ENCODE peak calls at places on chromosomes 6 and 20, in ten cellular contexts. Z is body of pancreas, E is upper lobe of left lung, B is upper lobe of right lung, Q is cardiac muscle cell, D is bronchial epithelial cell, L is MM.1S, A is stomach, K is HFF-Myc, V is fibroblast of the aortic adventitia. I is an unnamed sample.
A peak's percentile ranks its signal among the peaks of the same experiment; 100 is the strongest.

GRCh38 chr6:116676021-116676420 is 5.0 kb upstream of the KPNA5 start:
- DNase-seq in A (no peak), K (no peak), D (no peak), V (peak; percentile 38), E (no peak), B (no peak), L (no peak), Q (no peak), Z (no peak), I (no peak)

GRCh38 chr20:8853805-8854338 is 215.0 kb upstream of the PLCB4 start:
- DNase-seq in K (peak; percentile 79), A (no peak), Z (peak; percentile 54), V (peak; percentile 85), B (no peak), Q (peak; percentile 77), E (no peak), D (peak; percentile 75), L (peak; percentile 60), I (peak; percentile 16)

GRCh38 chr20:38728237-38728761 is 4.0 kb downstream of the SLC32A1 start:
- DNase-seq in Z (no peak), B (no peak), E (peak; percentile 63), A (no peak), L (no peak), K (no peak), D (no peak), Q (no peak), V (no peak), I (no peak)

GRCh38 chr20:9500121-9500911 is 14.1 kb upstream of the LAMP5 start:
- DNase-seq in A (no peak), V (no peak), Z (peak; percentile 17), E (no peak), L (peak; percentile 32), Q (no peak), K (no peak), D (no peak), B (no peak), I (no peak)

GRCh38 chr6:100344761-100345160 is 120.0 kb downstream of the SIM1 start:
- DNase-seq in A (no peak), E (no peak), D (peak; percentile 26), K (no peak), B (no peak), V (peak; percentile 22), Z (no peak), L (no peak), Q (no peak), I (no peak)

GRCh38 chr6:6494677-6495076 is 93.8 kb upstream of the LY86 start:
- DNase-seq in Z (peak; percentile 49), B (peak; percentile 73), K (no peak), D (peak; percentile 69), Q (peak; percentile 70), L (peak; percentile 58), E (no peak), A (peak; percentile 35), V (no peak), I (no peak)

GRCh38 chr20:14334306-14334930 is 3.0 kb downstream of the FLRT3 start:
- DNase-seq in Z (peak; percentile 54), K (peak; percentile 22), Q (peak; percentile 75), V (peak; percentile 71), L (peak; percentile 62), D (peak; percentile 72), E (no peak), B (no peak), A (peak; percentile 47), I (no peak)

GRCh38 chr6:18362058-18362561 is 25.0 kb upstream of the RNF144B start:
- DNase-seq in L (no peak), B (no peak), V (peak; percentile 93), Z (peak; percentile 56), Q (no peak), E (no peak), K (peak; percentile 44), A (no peak), D (peak; percentile 97), I (peak; percentile 92)

GRCh38 chr20:59850018-59850641 is 83.3 kb downstream of the SYCP2 start:
- DNase-seq in E (no peak), Q (peak; percentile 30), Z (no peak), V (peak; percentile 45), K (peak; percentile 10), A (no peak), L (peak; percentile 53), B (no peak), D (peak; percentile 53), I (no peak)

GRCh38 chr6:125747589-125748533 is 1.6 kb upstream of the HEY2 start:
- DNase-seq in B (peak; percentile 71), L (peak; percentile 87), E (peak; percentile 90), V (no peak), K (no peak), Q (peak; percentile 72), D (no peak), Z (peak; percentile 45), A (peak; percentile 45), I (no peak)

GRCh38 chr6:35058827-35059522 is 82.2 kb downstream of the TCP11 start:
- DNase-seq in Q (no peak), Z (no peak), D (no peak), L (no peak), V (no peak), B (no peak), A (peak; percentile 45), K (no peak), E (no peak), I (no peak)

GRCh38 chr6:41443616-41444525 is 102.3 kb upstream of the FOXP4 start:
- DNase-seq in B (no peak), L (no peak), V (no peak), Q (no peak), K (no peak), Z (no peak), E (no peak), D (no peak), A (no peak), I (no peak)

GRCh38 chr6:38570750-38571149 is 69.0 kb downstream of the BTBD9 start:
- DNase-seq in Z (no peak), E (no peak), A (no peak), Q (peak; percentile 3), K (no peak), L (no peak), B (no peak), V (peak; percentile 55), D (peak; percentile 32), I (no peak)

GRCh38 chr20:45987108-45987780 is 15.2 kb upstream of the ZNF335 start:
- DNase-seq in E (peak; percentile 91), Z (peak; percentile 74), Q (peak; percentile 84), V (peak; percentile 50), B (peak; percentile 88), L (peak; percentile 67), D (peak; percentile 44), K (no peak), A (peak; percentile 79), I (no peak)

GRCh38 chr20:24465730-24466129 is 3.7 kb upstream of the SYNDIG1 start:
- DNase-seq in Z (no peak), B (no peak), A (no peak), D (no peak), Q (no peak), E (no peak), K (no peak), V (peak; percentile 68), L (no peak), I (no peak)

DNA sequence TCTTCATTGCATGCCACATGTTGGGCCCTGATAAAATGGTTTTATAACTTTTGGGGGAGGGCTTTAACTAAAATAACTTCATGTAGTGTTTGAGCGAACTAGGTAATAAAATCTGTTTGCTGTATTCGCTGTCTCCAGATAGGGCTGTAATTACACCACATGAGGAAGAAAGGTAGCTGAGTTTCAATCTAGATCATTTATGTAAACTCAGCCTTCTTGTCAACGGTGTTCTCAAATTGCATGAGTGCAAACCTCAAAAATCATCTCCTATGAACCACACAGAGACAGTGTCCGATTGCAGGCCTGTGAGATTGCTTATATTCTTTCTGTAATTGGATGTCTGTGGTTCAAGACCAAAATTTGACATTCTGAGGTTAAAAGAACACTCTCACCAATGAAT is 37.7 kb upstream of the BEND3 start:
- DNase-seq in Z (no peak), A (no peak), L (no peak), D (no peak), V (no peak), Q (no peak), B (no peak), E (no peak), K (peak; percentile 14), I (no peak)
- H3K4me3 ChIP-seq in Z (no peak overlapping the region), A (no peak overlapping the region), L (no peak overlapping the region), D (no peak overlapping the region), V (no peak overlapping the region), Q (no peak overlapping the region), B (no peak overlapping the region), E (no peak overlapping the region), K (no peak overlapping the region), I (no peak overlapping the region)

GRCh38 chr20:36666181-36666740 is 20.3 kb upstream of the SLA2 start:
- DNase-seq in D (peak; percentile 33), V (peak; percentile 60), L (no peak), Z (peak; percentile 3), E (no peak), A (no peak), K (no peak), B (no peak), Q (peak; percentile 14), I (peak; percentile 16)
- TF ChIP-seq CTCF in D (peak; percentile 5), V (peak; percentile 26), L (no peak), Z (peak; percentile 29), E (no peak), A (no peak), K (no peak), B (peak; percentile 23), Q (peak; percentile 21), I (no peak)

GRCh38 chr6:25423358-25423757 is 144.2 kb downstream of the CARMIL1 start:
- DNase-seq in E (no peak), K (no peak), Z (no peak), V (no peak), D (no peak), B (no peak), A (no peak), Q (no peak), L (no peak), I (no peak)

GRCh38 chr6:25415701-25416100 is 136.5 kb downstream of the CARMIL1 start:
- DNase-seq in B (no peak), V (no peak), L (no peak), Z (no peak), D (no peak), E (no peak), A (no peak), Q (no peak), K (no peak), I (no peak)

GRCh38 chr6:25418463-25419052 is 139.4 kb downstream of the CARMIL1 start:
- DNase-seq in V (peak; percentile 17), L (no peak), B (no peak), A (no peak), Q (no peak), E (no peak), Z (no peak), K (no peak), D (no peak), I (no peak)

GRCh38 chr6:25417206-25417605 is 138.0 kb downstream of the CARMIL1 start:
- DNase-seq in E (no peak), B (no peak), D (no peak), Z (no peak), L (no peak), V (peak; percentile 55), K (no peak), A (no peak), Q (no peak), I (no peak)

GRCh38 chr6:25419879-25420278 is 140.7 kb downstream of the CARMIL1 start:
- DNase-seq in V (no peak), K (no peak), B (no peak), Z (no peak), Q (no peak), E (no peak), L (no peak), A (no peak), D (no peak), I (no peak)
- H3K4me3 ChIP-seq in V (no peak overlapping the region), K (no peak overlapping the region), B (no peak overlapping the region), Z (no peak overlapping the region), Q (no peak overlapping the region), E (no peak overlapping the region), L (no peak overlapping the region), A (no peak overlapping the region), D (no peak overlapping the region), I (no peak overlapping the region)

GRCh38 chr6:47485083-47485482 is 7.5 kb downstream of the CD2AP start:
- DNase-seq in L (no peak), K (no peak), D (no peak), E (no peak), B (no peak), A (no peak), V (no peak), Z (no peak), Q (no peak), I (no peak)
- TF ChIP-seq CTCF in L (no peak), K (no peak), D (no peak), E (no peak), B (no peak), A (no peak), V (no peak), Z (no peak), Q (no peak), I (no peak)